ENCODE peak calls at places on chromosome 9, in nine cellular contexts. One of them, this sample, is unnamed.
A peak's percentile ranks its signal among the peaks of the same experiment; 100 is the strongest.

GRCh38 chr9:8762676-8763075 is 963.1 kb upstream of the DMAC1 start:
- DNase-seq in psoas muscle: no peak
- DNase-seq in neural progenitor cell: peak; percentile 36
- DNase-seq in left ventricle myocardium inferior: no peak
- DNase-seq in H7: peak; percentile 12
- DNase-seq in ovary: no peak
- DNase-seq in WERI-Rb-1: no peak
- DNase-seq in right cardiac atrium: no peak
- DNase-seq in endodermal cell: peak; percentile 81
- DNase-seq in this sample: no peak

GRCh38 chr9:91302831-91303230 is 58.9 kb downstream of the AUH start:
- DNase-seq in psoas muscle: no peak
- DNase-seq in neural progenitor cell: no peak
- DNase-seq in left ventricle myocardium inferior: no peak
- DNase-seq in H7: no peak
- DNase-seq in ovary: no peak
- DNase-seq in WERI-Rb-1: no peak
- DNase-seq in right cardiac atrium: no peak
- DNase-seq in endodermal cell: no peak
- DNase-seq in this sample: no peak

GRCh38 chr9:34133436-34133949 is 7.0 kb upstream of the DCAF12 start:
- DNase-seq in psoas muscle: no peak
- DNase-seq in neural progenitor cell: no peak
- DNase-seq in left ventricle myocardium inferior: no peak
- DNase-seq in H7: no peak
- DNase-seq in ovary: no peak
- DNase-seq in WERI-Rb-1: no peak
- DNase-seq in right cardiac atrium: no peak
- DNase-seq in endodermal cell: no peak
- DNase-seq in this sample: no peak

GRCh38 chr9:133374612-133375115 is 1.2 kb downstream of the SURF4 start:
- DNase-seq in psoas muscle: no peak
- DNase-seq in neural progenitor cell: no peak
- DNase-seq in left ventricle myocardium inferior: no peak
- DNase-seq in H7: no peak
- DNase-seq in ovary: no peak
- DNase-seq in WERI-Rb-1: no peak
- DNase-seq in right cardiac atrium: no peak
- DNase-seq in endodermal cell: no peak
- DNase-seq in this sample: no peak

GRCh38 chr9:123656565-123656964 is 273.4 kb downstream of the DENND1A start:
- DNase-seq in psoas muscle: no peak
- DNase-seq in neural progenitor cell: no peak
- DNase-seq in left ventricle myocardium inferior: no peak
- DNase-seq in H7: no peak
- DNase-seq in ovary: no peak
- DNase-seq in WERI-Rb-1: no peak
- DNase-seq in right cardiac atrium: no peak
- DNase-seq in endodermal cell: no peak
- DNase-seq in this sample: no peak

GRCh38 chr9:93064392-93065124 is 6.1 kb downstream of the SUSD3 start:
- DNase-seq in psoas muscle: peak; percentile 57
- DNase-seq in neural progenitor cell: no peak
- DNase-seq in left ventricle myocardium inferior: peak; percentile 28
- DNase-seq in H7: no peak
- DNase-seq in ovary: no peak
- DNase-seq in WERI-Rb-1: peak; percentile 50
- DNase-seq in right cardiac atrium: no peak
- DNase-seq in endodermal cell: peak; percentile 63
- DNase-seq in this sample: peak; percentile 72

GRCh38 chr9:110142868-110143866 is 64.8 kb downstream of the C9orf152 start:
- DNase-seq in psoas muscle: no peak
- DNase-seq in neural progenitor cell: peak; percentile 42
- DNase-seq in left ventricle myocardium inferior: no peak
- DNase-seq in H7: peak; percentile 35
- DNase-seq in ovary: no peak
- DNase-seq in WERI-Rb-1: peak; percentile 66
- DNase-seq in right cardiac atrium: no peak
- DNase-seq in endodermal cell: peak; percentile 76
- DNase-seq in this sample: no peak

GRCh38 chr9:14350766-14351165 is 36.8 kb upstream of the NFIB start:
- DNase-seq in psoas muscle: no peak
- DNase-seq in neural progenitor cell: no peak
- DNase-seq in left ventricle myocardium inferior: no peak
- DNase-seq in H7: peak; percentile 26
- DNase-seq in ovary: no peak
- DNase-seq in WERI-Rb-1: no peak
- DNase-seq in right cardiac atrium: peak; percentile 23
- DNase-seq in endodermal cell: no peak
- DNase-seq in this sample: no peak

GRCh38 chr9:98481676-98482075 is 226.2 kb upstream of the TBC1D2 start:
- DNase-seq in psoas muscle: no peak
- DNase-seq in neural progenitor cell: no peak
- DNase-seq in left ventricle myocardium inferior: no peak
- DNase-seq in H7: no peak
- DNase-seq in ovary: no peak
- DNase-seq in WERI-Rb-1: no peak
- DNase-seq in right cardiac atrium: no peak
- DNase-seq in endodermal cell: no peak
- DNase-seq in this sample: no peak

GRCh38 chr9:101625871-101626270 is 31.1 kb upstream of the PPP3R2 start:
- DNase-seq in psoas muscle: no peak
- DNase-seq in neural progenitor cell: no peak
- DNase-seq in left ventricle myocardium inferior: no peak
- DNase-seq in H7: no peak
- DNase-seq in ovary: no peak
- DNase-seq in WERI-Rb-1: no peak
- DNase-seq in right cardiac atrium: no peak
- DNase-seq in endodermal cell: no peak
- DNase-seq in this sample: no peak

GRCh38 chr9:91008568-91008967 is 206.9 kb downstream of the SYK start:
- DNase-seq in psoas muscle: no peak
- DNase-seq in neural progenitor cell: no peak
- DNase-seq in left ventricle myocardium inferior: no peak
- DNase-seq in H7: no peak
- DNase-seq in ovary: no peak
- DNase-seq in WERI-Rb-1: no peak
- DNase-seq in right cardiac atrium: no peak
- DNase-seq in endodermal cell: no peak
- DNase-seq in this sample: no peak

GRCh38 chr9:13412323-13412722 is 132.8 kb upstream of the MPDZ start:
- DNase-seq in psoas muscle: no peak
- DNase-seq in neural progenitor cell: no peak
- DNase-seq in left ventricle myocardium inferior: no peak
- DNase-seq in H7: no peak
- DNase-seq in ovary: no peak
- DNase-seq in WERI-Rb-1: no peak
- DNase-seq in right cardiac atrium: no peak
- DNase-seq in endodermal cell: no peak
- DNase-seq in this sample: no peak

GRCh38 chr9:110638381-110638954 is 30.1 kb upstream of the MUSK start:
- DNase-seq in psoas muscle: no peak
- DNase-seq in neural progenitor cell: no peak
- DNase-seq in left ventricle myocardium inferior: no peak
- DNase-seq in H7: no peak
- DNase-seq in ovary: no peak
- DNase-seq in WERI-Rb-1: no peak
- DNase-seq in right cardiac atrium: no peak
- DNase-seq in endodermal cell: no peak
- DNase-seq in this sample: no peak

GRCh38 chr9:128685022-128685332 is 4.0 kb upstream of the SET start:
- DNase-seq in psoas muscle: no peak
- DNase-seq in neural progenitor cell: no peak
- DNase-seq in left ventricle myocardium inferior: no peak
- DNase-seq in H7: no peak
- DNase-seq in ovary: no peak
- DNase-seq in WERI-Rb-1: no peak
- DNase-seq in right cardiac atrium: peak; percentile 34
- DNase-seq in endodermal cell: no peak
- DNase-seq in this sample: no peak

GRCh38 chr9:126618590-126619335 is 5.0 kb downstream of the LMX1B start:
- DNase-seq in psoas muscle: peak; percentile 40
- DNase-seq in neural progenitor cell: peak; percentile 69
- DNase-seq in left ventricle myocardium inferior: no peak
- DNase-seq in H7: peak; percentile 88
- DNase-seq in ovary: no peak
- DNase-seq in WERI-Rb-1: no peak
- DNase-seq in right cardiac atrium: peak; percentile 5
- DNase-seq in endodermal cell: peak; percentile 81
- DNase-seq in this sample: no peak

GRCh38 chr9:126619336-126619919 is 5.7 kb downstream of the LMX1B start:
- DNase-seq in psoas muscle: peak; percentile 3
- DNase-seq in neural progenitor cell: no peak
- DNase-seq in left ventricle myocardium inferior: no peak
- DNase-seq in H7: no peak
- DNase-seq in ovary: no peak
- DNase-seq in WERI-Rb-1: no peak
- DNase-seq in right cardiac atrium: no peak
- DNase-seq in endodermal cell: peak; percentile 78
- DNase-seq in this sample: no peak

GRCh38 chr9:126621919-126622735 is 8.4 kb downstream of the LMX1B start:
- DNase-seq in psoas muscle: peak; percentile 1
- DNase-seq in neural progenitor cell: no peak
- DNase-seq in left ventricle myocardium inferior: no peak
- DNase-seq in H7: peak; percentile 81
- DNase-seq in ovary: no peak
- DNase-seq in WERI-Rb-1: no peak
- DNase-seq in right cardiac atrium: no peak
- DNase-seq in endodermal cell: peak; percentile 77
- DNase-seq in this sample: no peak

GRCh38 chr9:126621056-126621918 is 7.6 kb downstream of the LMX1B start:
- DNase-seq in psoas muscle: peak; percentile 28
- DNase-seq in neural progenitor cell: no peak
- DNase-seq in left ventricle myocardium inferior: no peak
- DNase-seq in H7: peak; percentile 68
- DNase-seq in ovary: no peak
- DNase-seq in WERI-Rb-1: no peak
- DNase-seq in right cardiac atrium: no peak
- DNase-seq in endodermal cell: no peak
- DNase-seq in this sample: no peak

GRCh38 chr9:126620478-126620877 is 6.8 kb downstream of the LMX1B start:
- DNase-seq in psoas muscle: peak; percentile 8
- DNase-seq in neural progenitor cell: no peak
- DNase-seq in left ventricle myocardium inferior: no peak
- DNase-seq in H7: peak; percentile 27
- DNase-seq in ovary: no peak
- DNase-seq in WERI-Rb-1: no peak
- DNase-seq in right cardiac atrium: no peak
- DNase-seq in endodermal cell: no peak
- DNase-seq in this sample: no peak
- H3K27me3 ChIP-seq in psoas muscle: peaks cover 51% of the 10 kb centered on the region
- H3K27me3 ChIP-seq in neural progenitor cell: peaks cover 100% of the 10 kb centered on the region
- H3K27me3 ChIP-seq in left ventricle myocardium inferior: peaks cover 100% of the 10 kb centered on the region
- H3K27me3 ChIP-seq in H7: peaks cover 99% of the 10 kb centered on the region
- H3K27me3 ChIP-seq in ovary: peaks cover 6% of the 10 kb centered on the region
- H3K27me3 ChIP-seq in WERI-Rb-1: peaks cover 85% of the 10 kb centered on the region
- H3K27me3 ChIP-seq in right cardiac atrium: no peaks in the 10 kb centered on the region
- H3K27me3 ChIP-seq in endodermal cell: peaks cover 99% of the 10 kb centered on the region
- H3K27me3 ChIP-seq in this sample: peaks cover 100% of the 10 kb centered on the region

DNA sequence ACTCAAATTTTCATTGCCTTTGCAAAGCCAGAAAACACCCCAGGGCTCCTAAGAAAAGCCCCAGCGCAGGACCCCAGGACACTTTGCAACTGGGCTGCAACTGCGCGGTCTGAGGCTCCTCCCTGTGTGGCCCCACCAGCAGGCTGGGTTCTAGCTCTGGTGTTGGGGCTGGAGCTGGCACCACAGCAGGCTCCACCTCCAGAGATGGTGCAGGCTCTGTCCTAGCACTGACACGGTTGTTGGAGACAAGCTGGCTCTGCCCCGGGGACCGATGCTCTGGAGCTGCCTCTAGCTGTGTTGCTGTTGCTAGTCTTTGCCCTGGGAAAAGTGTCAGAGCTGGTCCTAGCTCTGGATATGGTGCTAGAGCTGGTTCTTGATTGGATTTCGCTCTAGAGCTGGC is 13.6 kb downstream of the LCN10 start:
- DNase-seq in psoas muscle: no peak
- DNase-seq in neural progenitor cell: no peak
- DNase-seq in left ventricle myocardium inferior: no peak
- DNase-seq in H7: no peak
- DNase-seq in ovary: no peak
- DNase-seq in WERI-Rb-1: no peak
- DNase-seq in right cardiac atrium: no peak
- DNase-seq in endodermal cell: no peak
- DNase-seq in this sample: no peak
- H3K4me3 ChIP-seq in psoas muscle: peak overlapping the region; percentile 86
- H3K4me3 ChIP-seq in neural progenitor cell: peak overlapping the region; percentile 89
- H3K4me3 ChIP-seq in left ventricle myocardium inferior: peak overlapping the region; percentile 85
- H3K4me3 ChIP-seq in H7: peak overlapping the region; percentile 94
- H3K4me3 ChIP-seq in ovary: peak overlapping the region; percentile 68
- H3K4me3 ChIP-seq in WERI-Rb-1: peak overlapping the region; percentile 58
- H3K4me3 ChIP-seq in right cardiac atrium: no peak overlapping the region
- H3K4me3 ChIP-seq in endodermal cell: peak overlapping the region; percentile 99
- H3K4me3 ChIP-seq in this sample: peak overlapping the region; percentile 93

DNA sequence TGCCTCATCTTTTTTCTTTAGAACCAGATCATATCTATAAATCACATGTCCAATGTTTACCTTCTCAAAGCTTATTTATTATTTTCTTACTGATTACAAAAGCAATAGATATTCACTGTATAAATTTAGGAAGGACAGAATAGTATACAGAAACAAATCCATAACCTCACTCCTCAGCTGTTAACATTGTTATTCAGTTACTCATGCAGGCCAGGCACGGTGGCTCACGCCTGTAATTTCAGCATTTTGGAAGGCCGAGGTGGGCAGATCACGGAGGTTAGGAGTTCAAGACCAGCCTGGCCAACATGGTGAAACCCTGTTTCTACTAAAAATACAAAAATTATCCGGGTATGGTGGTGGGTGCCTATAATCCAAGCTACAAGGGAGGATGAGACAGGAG is 15.3 kb downstream of the STOM start:
- DNase-seq in psoas muscle: no peak
- DNase-seq in neural progenitor cell: no peak
- DNase-seq in left ventricle myocardium inferior: no peak
- DNase-seq in H7: no peak
- DNase-seq in ovary: no peak
- DNase-seq in WERI-Rb-1: no peak
- DNase-seq in right cardiac atrium: no peak
- DNase-seq in endodermal cell: no peak
- DNase-seq in this sample: no peak
- H3K27me3 ChIP-seq in psoas muscle: no peaks in the 10 kb centered on the region
- H3K27me3 ChIP-seq in neural progenitor cell: no peaks in the 10 kb centered on the region
- H3K27me3 ChIP-seq in left ventricle myocardium inferior: no peaks in the 10 kb centered on the region
- H3K27me3 ChIP-seq in H7: no peaks in the 10 kb centered on the region
- H3K27me3 ChIP-seq in ovary: no peaks in the 10 kb centered on the region
- H3K27me3 ChIP-seq in WERI-Rb-1: no peaks in the 10 kb centered on the region
- H3K27me3 ChIP-seq in right cardiac atrium: no peaks in the 10 kb centered on the region
- H3K27me3 ChIP-seq in endodermal cell: no peaks in the 10 kb centered on the region
- H3K27me3 ChIP-seq in this sample: no peaks in the 10 kb centered on the region

DNA sequence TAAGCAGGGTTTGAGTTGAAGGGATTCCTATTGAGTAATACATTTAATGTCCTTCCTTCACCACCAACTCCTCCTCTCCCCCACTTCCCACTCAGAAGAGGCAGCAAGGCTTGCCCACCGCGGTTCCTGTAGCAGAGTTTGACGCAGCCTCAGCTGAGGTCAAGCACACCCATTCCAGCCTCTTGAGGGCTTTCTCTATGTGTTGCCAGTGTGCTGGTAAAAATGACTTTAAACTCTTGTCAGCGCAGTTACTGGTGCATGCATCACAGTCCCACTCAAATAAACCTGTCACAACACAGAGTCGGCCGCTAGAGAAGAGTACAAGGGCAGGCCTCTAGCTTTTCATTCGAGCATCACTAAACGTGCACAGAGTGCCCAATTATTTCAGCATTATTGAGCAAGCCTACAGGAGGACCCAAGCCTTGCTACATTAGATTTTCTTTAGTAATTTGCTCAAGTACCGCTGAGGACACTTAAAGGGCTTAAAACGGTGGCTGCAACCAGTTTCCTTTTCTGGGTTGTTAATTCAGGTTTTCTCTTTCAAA is 79.6 kb downstream of the TLE4 start:
- DNase-seq in psoas muscle: no peak
- DNase-seq in neural progenitor cell: peak; percentile 58
- DNase-seq in left ventricle myocardium inferior: no peak
- DNase-seq in H7: no peak
- DNase-seq in ovary: no peak
- DNase-seq in WERI-Rb-1: no peak
- DNase-seq in right cardiac atrium: no peak
- DNase-seq in endodermal cell: no peak
- DNase-seq in this sample: peak; percentile 61
- H3K4me3 ChIP-seq in psoas muscle: no peak overlapping the region
- H3K4me3 ChIP-seq in neural progenitor cell: no peak overlapping the region
- H3K4me3 ChIP-seq in left ventricle myocardium inferior: no peak overlapping the region
- H3K4me3 ChIP-seq in H7: no peak overlapping the region
- H3K4me3 ChIP-seq in ovary: no peak overlapping the region
- H3K4me3 ChIP-seq in WERI-Rb-1: no peak overlapping the region
- H3K4me3 ChIP-seq in right cardiac atrium: no peak overlapping the region
- H3K4me3 ChIP-seq in endodermal cell: no peak overlapping the region
- H3K4me3 ChIP-seq in this sample: no peak overlapping the region

This sample was measured in lower lobe of right lung.